ENCODE peak calls at places on chromosomes 1 and 21, in seven cellular contexts. One of them, this sample, is unnamed.

GRCh38 chr1:232877361-232877991 is 72.3 kb downstream of the MAP10 start:
- DNase-seq in LoVo: no peak
- DNase-seq in RWPE1: no peak
- DNase-seq in MV-4-11: peak
- DNase-seq in BJ: no peak
- DNase-seq in naive thymus-derived CD4-positive, alpha-beta T cell: no peak
- DNase-seq in activated naive CD8-positive, alpha-beta T cell treated with anti-CD3 and anti-CD28 coated beads, Interleukin-2, amount 50 U/mL, for 24 hours: no peak
- DNase-seq in this sample: no peak

GRCh38 chr21:25636727-25637126 is 2.3 kb upstream of the JAM2 start:
- DNase-seq in LoVo: no peak
- DNase-seq in RWPE1: no peak
- DNase-seq in MV-4-11: peak
- DNase-seq in BJ: no peak
- DNase-seq in naive thymus-derived CD4-positive, alpha-beta T cell: no peak
- DNase-seq in activated naive CD8-positive, alpha-beta T cell treated with anti-CD3 and anti-CD28 coated beads, Interleukin-2, amount 50 U/mL, for 24 hours: no peak
- DNase-seq in this sample: no peak

GRCh38 chr1:27598902-27599528 is 4.9 kb downstream of the AHDC1 start:
- DNase-seq in LoVo: no peak
- DNase-seq in RWPE1: no peak
- DNase-seq in MV-4-11: peak
- DNase-seq in BJ: no peak
- DNase-seq in naive thymus-derived CD4-positive, alpha-beta T cell: peak
- DNase-seq in activated naive CD8-positive, alpha-beta T cell treated with anti-CD3 and anti-CD28 coated beads, Interleukin-2, amount 50 U/mL, for 24 hours: peak
- DNase-seq in this sample: no peak

GRCh38 chr1:201792534-201793305 is 36.2 kb upstream of the IPO9 start:
- DNase-seq in LoVo: peak
- DNase-seq in RWPE1: peak
- DNase-seq in MV-4-11: peak
- DNase-seq in BJ: peak
- DNase-seq in naive thymus-derived CD4-positive, alpha-beta T cell: peak
- DNase-seq in activated naive CD8-positive, alpha-beta T cell treated with anti-CD3 and anti-CD28 coated beads, Interleukin-2, amount 50 U/mL, for 24 hours: peak
- DNase-seq in this sample: peak

GRCh38 chr1:212671342-212672031 is 28.2 kb downstream of the BATF3 start:
- DNase-seq in LoVo: peak
- DNase-seq in RWPE1: peak
- DNase-seq in MV-4-11: peak
- DNase-seq in BJ: no peak
- DNase-seq in naive thymus-derived CD4-positive, alpha-beta T cell: no peak
- DNase-seq in activated naive CD8-positive, alpha-beta T cell treated with anti-CD3 and anti-CD28 coated beads, Interleukin-2, amount 50 U/mL, for 24 hours: no peak
- DNase-seq in this sample: no peak

GRCh38 chr1:150149490-150150453 is at the start of gene PLEKHO1:
- DNase-seq in LoVo: peak
- DNase-seq in RWPE1: peak
- DNase-seq in MV-4-11: peak
- DNase-seq in BJ: peak
- DNase-seq in naive thymus-derived CD4-positive, alpha-beta T cell: peak
- DNase-seq in activated naive CD8-positive, alpha-beta T cell treated with anti-CD3 and anti-CD28 coated beads, Interleukin-2, amount 50 U/mL, for 24 hours: peak
- DNase-seq in this sample: peak

GRCh38 chr1:198620951-198621824 is 17.7 kb upstream of the PTPRC start:
- DNase-seq in LoVo: no peak
- DNase-seq in RWPE1: no peak
- DNase-seq in MV-4-11: peak
- DNase-seq in BJ: no peak
- DNase-seq in naive thymus-derived CD4-positive, alpha-beta T cell: peak
- DNase-seq in activated naive CD8-positive, alpha-beta T cell treated with anti-CD3 and anti-CD28 coated beads, Interleukin-2, amount 50 U/mL, for 24 hours: peak
- DNase-seq in this sample: no peak

GRCh38 chr1:200033511-200034261 is 6.2 kb downstream of the NR5A2 start:
- DNase-seq in LoVo: no peak
- DNase-seq in RWPE1: no peak
- DNase-seq in MV-4-11: no peak
- DNase-seq in BJ: no peak
- DNase-seq in naive thymus-derived CD4-positive, alpha-beta T cell: no peak
- DNase-seq in activated naive CD8-positive, alpha-beta T cell treated with anti-CD3 and anti-CD28 coated beads, Interleukin-2, amount 50 U/mL, for 24 hours: no peak
- DNase-seq in this sample: no peak

GRCh38 chr1:150720703-150721102 is at the start of gene HORMAD1:
- DNase-seq in LoVo: no peak
- DNase-seq in RWPE1: no peak
- DNase-seq in MV-4-11: peak
- DNase-seq in BJ: no peak
- DNase-seq in naive thymus-derived CD4-positive, alpha-beta T cell: no peak
- DNase-seq in activated naive CD8-positive, alpha-beta T cell treated with anti-CD3 and anti-CD28 coated beads, Interleukin-2, amount 50 U/mL, for 24 hours: no peak
- DNase-seq in this sample: no peak

GRCh38 chr1:179591592-179592580 is at the start of gene TDRD5:
- DNase-seq in LoVo: no peak
- DNase-seq in RWPE1: peak
- DNase-seq in MV-4-11: no peak
- DNase-seq in BJ: no peak
- DNase-seq in naive thymus-derived CD4-positive, alpha-beta T cell: no peak
- DNase-seq in activated naive CD8-positive, alpha-beta T cell treated with anti-CD3 and anti-CD28 coated beads, Interleukin-2, amount 50 U/mL, for 24 hours: no peak
- DNase-seq in this sample: no peak

GRCh38 chr1:210412240-210412639 is 83.5 kb downstream of the HHAT start:
- DNase-seq in LoVo: no peak
- DNase-seq in RWPE1: no peak
- DNase-seq in MV-4-11: no peak
- DNase-seq in BJ: no peak
- DNase-seq in naive thymus-derived CD4-positive, alpha-beta T cell: no peak
- DNase-seq in activated naive CD8-positive, alpha-beta T cell treated with anti-CD3 and anti-CD28 coated beads, Interleukin-2, amount 50 U/mL, for 24 hours: no peak
- DNase-seq in this sample: no peak

GRCh38 chr1:115475252-115475651 is 137.2 kb upstream of the NGF start:
- DNase-seq in LoVo: no peak
- DNase-seq in RWPE1: no peak
- DNase-seq in MV-4-11: no peak
- DNase-seq in BJ: no peak
- DNase-seq in naive thymus-derived CD4-positive, alpha-beta T cell: no peak
- DNase-seq in activated naive CD8-positive, alpha-beta T cell treated with anti-CD3 and anti-CD28 coated beads, Interleukin-2, amount 50 U/mL, for 24 hours: no peak
- DNase-seq in this sample: no peak

GRCh38 chr1:77200806-77201205 is 18.4 kb downstream of the PIGK start:
- DNase-seq in LoVo: no peak
- DNase-seq in RWPE1: no peak
- DNase-seq in MV-4-11: no peak
- DNase-seq in BJ: no peak
- DNase-seq in naive thymus-derived CD4-positive, alpha-beta T cell: no peak
- DNase-seq in activated naive CD8-positive, alpha-beta T cell treated with anti-CD3 and anti-CD28 coated beads, Interleukin-2, amount 50 U/mL, for 24 hours: no peak
- DNase-seq in this sample: no peak

GRCh38 chr1:52913014-52913413 is 8.5 kb downstream of the ECHDC2 start:
- DNase-seq in LoVo: no peak
- DNase-seq in RWPE1: no peak
- DNase-seq in MV-4-11: no peak
- DNase-seq in BJ: no peak
- DNase-seq in naive thymus-derived CD4-positive, alpha-beta T cell: no peak
- DNase-seq in activated naive CD8-positive, alpha-beta T cell treated with anti-CD3 and anti-CD28 coated beads, Interleukin-2, amount 50 U/mL, for 24 hours: no peak
- DNase-seq in this sample: no peak

GRCh38 chr1:169106921-169107672 is 607 bp downstream of the ATP1B1 start:
- DNase-seq in LoVo: no peak
- DNase-seq in RWPE1: no peak
- DNase-seq in MV-4-11: no peak
- DNase-seq in BJ: no peak
- DNase-seq in naive thymus-derived CD4-positive, alpha-beta T cell: peak
- DNase-seq in activated naive CD8-positive, alpha-beta T cell treated with anti-CD3 and anti-CD28 coated beads, Interleukin-2, amount 50 U/mL, for 24 hours: peak
- DNase-seq in this sample: no peak

GRCh38 chr1:174976436-174977107 is 23.2 kb upstream of the CACYBP start:
- DNase-seq in LoVo: no peak
- DNase-seq in RWPE1: peak
- DNase-seq in MV-4-11: no peak
- DNase-seq in BJ: no peak
- DNase-seq in naive thymus-derived CD4-positive, alpha-beta T cell: no peak
- DNase-seq in activated naive CD8-positive, alpha-beta T cell treated with anti-CD3 and anti-CD28 coated beads, Interleukin-2, amount 50 U/mL, for 24 hours: no peak
- DNase-seq in this sample: no peak

This sample was measured in prostate gland.